ENCODE peak calls at places on chromosome 19, in four cellular contexts. L is cardiac fibroblast, H is Caco-2, K is heart right ventricle. P is an unnamed sample.

GRCh38 chr19:27815985-27816384 is 1397.0 kb downstream of the UQCRFS1 start:
- DNase-seq in L (no peak), H (no peak), K (no peak), P (no peak)

GRCh38 chr19:11482384-11483050 is 1.7 kb upstream of the ELAVL3 start:
- DNase-seq in L (peak; percentile 89), H (peak; percentile 88), K (peak; percentile 87), P (peak; percentile 75)

GRCh38 chr19:22052644-22053013 is 345 bp downstream of the ZNF257 start:
- DNase-seq in L (no peak), H (no peak), K (peak; percentile 16), P (no peak)

GRCh38 chr19:38650180-38650775 is 2.8 kb downstream of the ACTN4 start:
- DNase-seq in L (no peak), H (no peak), K (no peak), P (no peak)

GRCh38 chr19:42038675-42039074 is 31.3 kb downstream of the GRIK5 start:
- DNase-seq in L (peak; percentile 4), H (no peak), K (peak; percentile 59), P (no peak)

GRCh38 chr19:16131648-16132047 is 11.8 kb upstream of the HSH2D start:
- DNase-seq in L (no peak), H (no peak), K (no peak), P (no peak)

GRCh38 chr19:16216744-16217670 is 19.3 kb downstream of the AP1M1 start:
- DNase-seq in L (no peak), H (no peak), K (no peak), P (no peak)

GRCh38 chr19:1577090-1577928 is 9.2 kb upstream of the MEX3D start:
- DNase-seq in L (no peak), H (no peak), K (peak; percentile 68), P (no peak)

GRCh38 chr19:32407004-32407992 is 1.7 kb downstream of the DPY19L3 start:
- DNase-seq in L (peak; percentile 88), H (no peak), K (no peak), P (peak; percentile 71)
- H3K4me3 ChIP-seq in L (peak overlapping the region; percentile 88), H (no peak overlapping the region), K (no peak overlapping the region), P (peak overlapping the region; percentile 85)

GRCh38 chr19:40603719-40604646 is 2.8 kb downstream of the LTBP4 start:
- DNase-seq in L (peak; percentile 98), H (peak; percentile 100), K (peak; percentile 98), P (peak; percentile 99)
- TF ChIP-seq CTCF in L (no peak), H (no peak), K (no peak), P (peak; percentile 1)

GRCh38 chr19:50510121-50510670 is 795 bp downstream of the JOSD2 start:
- DNase-seq in L (peak; percentile 23), H (no peak), K (no peak), P (no peak)
- H3K4me3 ChIP-seq in L (peak overlapping the region; percentile 84), H (peak overlapping the region; percentile 58), K (peak overlapping the region; percentile 71), P (peak overlapping the region; percentile 98)

GRCh38 chr19:12837225-12837624 is 1.1 kb upstream of the MAST1 start:
- DNase-seq in L (no peak), H (no peak), K (no peak), P (no peak)

GRCh38 chr19:12836529-12836863 is 1.8 kb upstream of the MAST1 start:
- DNase-seq in L (no peak), H (no peak), K (no peak), P (no peak)

GRCh38 chr19:12838893-12839656 is 760 bp downstream of the MAST1 start:
- DNase-seq in L (no peak), H (no peak), K (no peak), P (no peak)

GRCh38 chr19:12840091-12841079 is 2.1 kb downstream of the MAST1 start:
- DNase-seq in L (peak; percentile 74), H (peak; percentile 76), K (peak; percentile 38), P (peak; percentile 83)

DNA sequence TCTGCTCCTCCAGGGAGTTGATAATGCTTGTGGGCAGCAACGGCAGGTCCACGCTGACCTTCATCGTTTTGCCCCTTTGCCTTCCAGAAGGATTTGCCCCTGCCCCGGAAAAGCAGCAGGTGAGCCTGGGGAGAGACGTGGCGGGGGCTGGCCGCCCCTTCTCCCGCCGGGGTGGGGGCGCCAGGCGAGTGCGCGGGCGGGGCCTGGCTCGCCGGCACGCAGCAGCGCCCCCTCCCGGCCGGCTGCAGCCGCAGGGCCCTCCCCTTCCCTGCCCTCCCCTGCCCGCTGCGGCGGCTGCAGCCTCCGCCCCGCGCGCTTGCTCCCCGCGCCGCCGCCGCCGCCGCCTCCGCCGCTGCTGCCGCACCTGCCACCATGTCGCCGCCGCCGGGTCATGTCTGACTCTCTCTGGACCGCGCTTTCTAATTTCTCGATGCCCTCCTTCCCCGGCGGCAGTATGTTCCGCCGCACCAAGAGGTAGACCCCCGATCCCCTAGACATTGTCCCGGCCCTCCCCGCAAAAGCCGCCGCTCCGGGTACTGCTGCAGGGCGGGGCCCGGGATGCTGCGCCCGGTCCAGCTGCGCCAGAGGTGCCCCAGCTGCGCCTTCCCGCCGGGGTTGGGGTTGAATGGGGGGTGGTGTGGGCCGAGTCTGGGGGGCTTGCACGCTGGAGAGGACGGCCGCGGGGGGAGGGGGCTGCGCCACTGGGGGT is at the start of gene MAST1:
- DNase-seq in L (peak; percentile 29), H (peak; percentile 74), K (peak; percentile 25), P (no peak)
- TF ChIP-seq CTCF in L (no peak), H (no peak), K (peak; percentile 36), P (no peak)

GRCh38 chr19:2983351-2984195 is 6.2 kb downstream of the TLE6 start:
- DNase-seq in L (peak; percentile 93), H (peak; percentile 36), K (peak; percentile 75), P (peak; percentile 44)

GRCh38 chr19:2982983-2983350 is 5.6 kb downstream of the TLE6 start:
- DNase-seq in L (peak; percentile 99), H (no peak), K (peak; percentile 91), P (peak; percentile 77)

GRCh38 chr19:2981898-2982297 is 4.5 kb downstream of the TLE6 start:
- DNase-seq in L (no peak), H (no peak), K (no peak), P (no peak)

GRCh38 chr19:2982556-2982955 is 5.2 kb downstream of the TLE6 start:
- DNase-seq in L (no peak), H (no peak), K (no peak), P (no peak)

GRCh38 chr19:2984196-2984490 is 6.8 kb downstream of the TLE6 start:
- DNase-seq in L (no peak), H (no peak), K (no peak), P (no peak)
- H3K4me3 ChIP-seq in L (peak overlapping the region; percentile 44), H (no peak overlapping the region), K (peak overlapping the region; percentile 40), P (peak overlapping the region; percentile 44)

P was measured in foreskin fibroblast.